ENCODE peak calls at places on chromosomes 3 and 15, in seven cellular contexts. P is lower lobe of right lung, W is heart left ventricle, N is heart right ventricle, M is hepatocyte, E is right atrium auricular region, G is endothelial cell of umbilical vein. Z is an unnamed sample.

GRCh38 chr3:126082334-126083137 is 1.4 kb downstream of the SLC41A3 start:
- DNase-seq in E (no peak), N (no peak), M (no peak), P (no peak), G (no peak), W (no peak), Z (no peak)

GRCh38 chr15:69976366-69976994 is 121.2 kb downstream of the TLE3 start:
- DNase-seq in G (peak; percentile 40), N (peak; percentile 41), P (no peak), E (no peak), W (no peak), M (peak; percentile 84), Z (no peak)

GRCh38 chr15:93566777-93567176 is 477.8 kb upstream of the RGMA start:
- DNase-seq in N (no peak), E (no peak), P (no peak), G (no peak), M (peak; percentile 17), W (no peak), Z (no peak)

GRCh38 chr3:10984371-10984896 is 8.1 kb upstream of the SLC6A1 start:
- DNase-seq in N (no peak), P (no peak), W (no peak), M (no peak), E (no peak), G (no peak), Z (no peak)

GRCh38 chr15:91515188-91515754 is 338.2 kb upstream of the SLCO3A1 start:
- DNase-seq in N (peak; percentile 44), M (peak; percentile 17), P (no peak), W (peak; percentile 63), G (peak; percentile 14), E (peak; percentile 67), Z (no peak)

GRCh38 chr3:197305854-197306253 is 7.4 kb upstream of the DLG1 start:
- DNase-seq in E (no peak), M (no peak), N (no peak), P (no peak), W (no peak), G (no peak), Z (no peak)

GRCh38 chr3:123371859-123372767 is 76.8 kb downstream of the ADCY5 start:
- DNase-seq in G (no peak), E (no peak), P (no peak), N (no peak), M (no peak), W (no peak), Z (no peak)

GRCh38 chr3:131772278-131772893 is 262.4 kb downstream of the CPNE4 start:
- DNase-seq in G (no peak), N (no peak), W (no peak), E (no peak), P (no peak), M (no peak), Z (peak; percentile 29)

GRCh38 chr3:1578105-1578833 is 485.4 kb downstream of the CNTN6 start:
- DNase-seq in M (no peak), N (no peak), P (no peak), G (no peak), E (no peak), W (no peak), Z (no peak)

GRCh38 chr3:130892759-130893239 is 1.1 kb upstream of the ATP2C1 start:
- DNase-seq in N (peak; percentile 84), W (no peak), M (peak; percentile 91), G (no peak), P (no peak), E (peak; percentile 79), Z (peak; percentile 80)

GRCh38 chr15:27958911-27959598 is 140.1 kb downstream of the OCA2 start:
- DNase-seq in P (no peak), N (no peak), E (no peak), W (no peak), M (no peak), G (no peak), Z (no peak)

GRCh38 chr3:15428539-15428938 is 1.1 kb downstream of the EAF1 start:
- DNase-seq in W (no peak), G (peak; percentile 21), N (no peak), E (no peak), M (peak; percentile 19), P (no peak), Z (no peak)

GRCh38 chr3:189365609-189366564 is 194.1 kb downstream of the TPRG1 start:
- DNase-seq in E (no peak), G (no peak), P (no peak), W (no peak), M (no peak), N (no peak), Z (no peak)

GRCh38 chr3:188926741-188927650 is 244.8 kb upstream of the TPRG1 start:
- DNase-seq in P (no peak), G (no peak), E (no peak), N (no peak), W (no peak), M (no peak), Z (no peak)

GRCh38 chr15:71449956-71450355 is 334.7 kb downstream of the THSD4 start:
- DNase-seq in N (no peak), M (no peak), E (no peak), G (no peak), W (no peak), P (no peak), Z (no peak)

GRCh38 chr15:71451080-71451479 is 335.8 kb downstream of the THSD4 start:
- DNase-seq in G (no peak), P (no peak), M (no peak), W (no peak), N (no peak), E (no peak), Z (no peak)

GRCh38 chr15:71447328-71448250 is 332.3 kb downstream of the THSD4 start:
- DNase-seq in E (no peak), N (no peak), G (peak; percentile 76), M (no peak), W (no peak), P (no peak), Z (no peak)

GRCh38 chr15:71449363-71449762 is 334.1 kb downstream of the THSD4 start:
- DNase-seq in G (no peak), N (no peak), E (no peak), P (no peak), W (no peak), M (no peak), Z (no peak)

GRCh38 chr15:71448688-71449114 is 333.4 kb downstream of the THSD4 start:
- DNase-seq in G (peak; percentile 87), N (peak; percentile 62), E (no peak), M (peak; percentile 78), P (no peak), W (no peak), Z (peak; percentile 54)
- H3K4me1 ChIP-seq in G (peaks cover 21% of the 10 kb centered on the region), N (peaks cover 30% of the 10 kb centered on the region), E (no peaks in the 10 kb centered on the region), M (peaks cover 8% of the 10 kb centered on the region), P (peaks cover 22% of the 10 kb centered on the region), W (peaks cover 5% of the 10 kb centered on the region), Z (no peaks in the 10 kb centered on the region)

DNA sequence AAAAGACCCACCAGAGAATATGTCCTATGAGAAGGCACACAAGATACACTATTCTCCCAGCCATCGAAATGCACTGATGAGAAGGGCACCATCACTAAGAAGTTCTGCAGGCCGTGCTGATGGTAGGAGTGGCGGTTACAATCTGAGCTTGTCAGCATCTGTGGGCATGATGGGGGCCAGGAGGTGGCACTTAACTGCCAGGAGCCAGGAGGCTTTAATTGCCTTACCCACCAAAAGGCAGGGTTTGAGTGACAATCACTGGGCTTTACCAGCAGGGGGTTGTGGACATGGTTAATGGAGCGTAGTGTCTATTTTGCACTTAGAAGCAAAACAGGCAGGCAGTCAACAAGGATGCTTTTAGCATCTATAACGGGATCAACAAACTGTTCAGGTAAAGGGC is 16.0 kb upstream of the SQOR start:
- DNase-seq in W (no peak), G (no peak), M (no peak), N (no peak), E (no peak), P (no peak), Z (peak; percentile 27)
- TF ChIP-seq CTCF in W (no peak), G (no peak), M (no peak), N (no peak), E (no peak), P (no peak), Z (peak; percentile 41)

GRCh38 chr3:71066356-71066755 is 517.2 kb downstream of the FOXP1 start:
- DNase-seq in N (peak; percentile 40), W (no peak), P (peak; percentile 53), E (no peak), G (peak; percentile 62), M (no peak), Z (no peak)
- H3K4me3 ChIP-seq in N (peak overlapping the region; percentile 73), W (peak overlapping the region; percentile 77), P (peak overlapping the region; percentile 65), E (no peak overlapping the region), G (peak overlapping the region; percentile 84), M (no peak overlapping the region), Z (no peak overlapping the region)

DNA sequence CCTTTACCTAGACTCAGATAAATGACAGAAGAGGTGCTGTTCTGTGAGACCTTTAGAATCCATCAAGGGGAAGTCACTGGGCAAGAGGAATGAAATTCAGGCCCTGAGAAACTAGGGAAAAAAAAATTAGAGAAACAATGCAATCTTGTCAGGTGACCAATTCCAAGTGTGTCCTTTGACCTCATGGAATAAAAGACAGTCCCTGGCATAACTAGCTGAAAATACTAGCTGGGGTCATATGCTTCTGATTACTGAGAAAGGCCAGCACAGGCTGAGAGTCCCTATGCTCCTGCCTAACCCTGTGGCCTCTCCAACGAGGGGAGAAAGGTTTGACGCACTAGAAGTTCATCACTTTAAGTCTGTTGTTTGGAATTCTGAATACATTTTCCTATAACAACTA is 167.3 kb downstream of the XXYLT1 start:
- DNase-seq in G (peak; percentile 72), P (no peak), M (no peak), N (no peak), E (no peak), W (no peak), Z (no peak)
- H3K4me1 ChIP-seq in G (peaks cover 56% of the 10 kb centered on the region), P (peaks cover 35% of the 10 kb centered on the region), M (peaks cover 22% of the 10 kb centered on the region), N (peaks cover 24% of the 10 kb centered on the region), E (no peaks in the 10 kb centered on the region), W (peaks cover 3% of the 10 kb centered on the region), Z (peaks cover 17% of the 10 kb centered on the region)

GRCh38 chr15:39124155-39124924 is 456.5 kb upstream of the THBS1 start:
- DNase-seq in G (peak; percentile 46), P (no peak), M (no peak), N (no peak), E (no peak), W (no peak), Z (no peak)

GRCh38 chr15:39124925-39125625 is 455.8 kb upstream of the THBS1 start:
- DNase-seq in G (peak; percentile 64), P (no peak), E (no peak), W (no peak), M (no peak), N (no peak), Z (no peak)

GRCh38 chr15:39127925-39128617 is 452.8 kb upstream of the THBS1 start:
- DNase-seq in P (no peak), G (peak; percentile 98), E (no peak), W (no peak), N (no peak), M (peak; percentile 68), Z (peak; percentile 16)

GRCh38 chr15:39127151-39127815 is 453.6 kb upstream of the THBS1 start:
- DNase-seq in W (no peak), G (peak; percentile 85), P (no peak), M (no peak), N (no peak), E (no peak), Z (no peak)

DNA sequence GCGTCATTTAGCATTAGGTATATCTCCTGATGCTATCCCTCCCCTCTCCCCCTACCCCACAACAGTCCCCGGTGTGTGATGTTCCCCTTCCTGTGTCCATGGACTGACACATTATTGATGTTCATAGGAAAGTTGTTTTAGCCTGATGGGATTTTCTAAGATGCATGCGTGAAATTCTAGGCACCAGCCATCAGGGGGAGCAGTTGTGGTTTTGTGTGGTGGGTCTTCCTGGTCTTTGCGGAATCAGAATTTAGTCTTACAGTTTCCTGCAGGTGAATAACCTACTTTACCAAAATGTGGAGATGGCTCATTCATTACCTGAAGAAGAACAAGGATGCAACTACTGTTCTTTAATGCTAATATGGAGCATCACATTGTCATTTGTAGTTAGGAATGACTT is 455.0 kb upstream of the THBS1 start:
- DNase-seq in M (peak; percentile 42), P (no peak), E (no peak), W (no peak), G (peak; percentile 75), N (no peak), Z (peak; percentile 51)
- TF ChIP-seq CTCF in M (peak; percentile 47), P (peak; percentile 57), E (peak; percentile 32), W (peak; percentile 34), G (peak; percentile 74), N (peak; percentile 66), Z (peak; percentile 87)